ENCODE peak calls at places on chromosome 1, in six cellular contexts. N is suprapubic skin; V is stimulated activated naive CD8-positive, alpha-beta T cell treated with anti-CD3 and anti-CD28 coated beads, Interleukin-15, amount 100 ng/mL, for 72 hours; B is activated T-helper 1 cell treated with anti-CD3 and anti-CD28 coated beads, Interleukin-2, amount 50 U/mL, for 16 hours; I is hippocampal formation; Q is activated CD4-positive, CD25-positive, alpha-beta regulatory T cell treated with anti-CD3 and anti-CD28 coated beads, Interleukin-2, amount 50 U/mL, for 16 hours. W is an unnamed sample.

GRCh38 chr1:169877800-169878491 is 15.8 kb downstream of the SCYL3 start:
- DNase-seq in N (no peak), V (no peak), B (no peak), I (no peak), Q (no peak), W (peak; percentile 24)

GRCh38 chr1:206893380-206893779 is 3.9 kb upstream of the IL24 start:
- DNase-seq in N (no peak), V (no peak), B (no peak), I (no peak), Q (no peak), W (no peak)

GRCh38 chr1:25688390-25689119 is 72.0 kb downstream of the MAN1C1 start:
- DNase-seq in N (no peak), V (no peak), B (no peak), I (no peak), Q (no peak), W (peak; percentile 67)

GRCh38 chr1:75616436-75617433 is 5.8 kb upstream of the SLC44A5 start:
- DNase-seq in N (peak; percentile 57), V (no peak), B (no peak), I (no peak), Q (no peak), W (peak; percentile 24)

GRCh38 chr1:42750041-42750440 is 10.0 kb upstream of the CLDN19 start:
- DNase-seq in N (no peak), V (no peak), B (no peak), I (no peak), Q (no peak), W (no peak)

GRCh38 chr1:197838836-197839235 is 63.6 kb upstream of the DENND1B start:
- DNase-seq in N (no peak), V (no peak), B (no peak), I (no peak), Q (no peak), W (peak; percentile 50)

GRCh38 chr1:17875882-17876280 is 120.7 kb downstream of the ACTL8 start:
- DNase-seq in N (peak; percentile 26), V (no peak), B (no peak), I (no peak), Q (no peak), W (peak; percentile 18)

GRCh38 chr1:213745451-213745850 is 242.3 kb upstream of the PROX1 start:
- DNase-seq in N (no peak), V (no peak), B (no peak), I (no peak), Q (no peak), W (no peak)

GRCh38 chr1:171090604-171091003 is at the start of gene FMO3:
- DNase-seq in N (no peak), V (no peak), B (no peak), I (no peak), Q (no peak), W (no peak)

GRCh38 chr1:25161981-25162380 is 70.3 kb downstream of the SYF2 start:
- DNase-seq in N (no peak), V (no peak), B (no peak), I (no peak), Q (no peak), W (peak; percentile 69)

GRCh38 chr1:221268295-221268694 is 389.1 kb downstream of the HLX start:
- DNase-seq in N (no peak), V (no peak), B (no peak), I (no peak), Q (no peak), W (peak; percentile 89)

GRCh38 chr1:110436635-110437034 is 14.3 kb upstream of the PROK1 start:
- DNase-seq in N (no peak), V (no peak), B (no peak), I (no peak), Q (no peak), W (no peak)

GRCh38 chr1:115275216-115275615 is 62.8 kb downstream of the NGF start:
- DNase-seq in N (no peak), V (no peak), B (no peak), I (no peak), Q (no peak), W (peak; percentile 24)

GRCh38 chr1:210709694-210710093 is 381.0 kb downstream of the HHAT start:
- DNase-seq in N (no peak), V (no peak), B (no peak), I (no peak), Q (no peak), W (no peak)

GRCh38 chr1:165828581-165829329 is 1.3 kb downstream of the UCK2 start:
- DNase-seq in N (no peak), V (peak; percentile 19), B (no peak), I (peak; percentile 17), Q (no peak), W (peak; percentile 85)

GRCh38 chr1:30522031-30523004 is 201.1 kb downstream of the MATN1 start:
- DNase-seq in N (peak; percentile 86), V (no peak), B (no peak), I (no peak), Q (no peak), W (peak; percentile 91)

GRCh38 chr1:228944991-228945390 is 209.7 kb downstream of the RHOU start:
- DNase-seq in N (no peak), V (no peak), B (no peak), I (no peak), Q (no peak), W (no peak)

GRCh38 chr1:108080448-108080847 is 115.5 kb upstream of the VAV3 start:
- DNase-seq in N (no peak), V (peak; percentile 58), B (no peak), I (no peak), Q (no peak), W (no peak)

GRCh38 chr1:154752273-154753030 is 117.6 kb downstream of the KCNN3 start:
- DNase-seq in N (no peak), V (peak; percentile 11), B (no peak), I (no peak), Q (no peak), W (no peak)

GRCh38 chr1:145720878-145721671 is 1.8 kb downstream of the CD160 start:
- DNase-seq in N (peak; percentile 85), V (peak; percentile 71), B (peak; percentile 57), I (peak; percentile 64), Q (peak; percentile 31), W (peak; percentile 41)

GRCh38 chr1:5910276-5910620 is 82.0 kb downstream of the NPHP4 start:
- DNase-seq in N (peak; percentile 48), V (no peak), B (no peak), I (no peak), Q (no peak), W (no peak)